ENCODE peak calls at places on chromosomes 5 and 9, in ten cellular contexts. P is retinal pigment epithelial cell; U is fibroblast of mammary gland; Z is sigmoid colon; H is effector memory CD4-positive, alpha-beta T cell; O is A673; I is cardiac muscle cell; S is fibroblast of pulmonary artery; A is non-pigmented ciliary epithelial cell; M is GM23248. B is an unnamed sample.

GRCh38 chr9:98887918-98888510 is 55.7 kb upstream of the COL15A1 start:
- DNase-seq in P (peak), U (peak), Z (no peak), H (no peak), O (peak), I (peak), S (peak), A (no peak), M (peak), B (no peak)

GRCh38 chr9:116901260-116901659 is 214.2 kb downstream of the TRIM32 start:
- DNase-seq in P (no peak), U (no peak), Z (no peak), H (no peak), O (no peak), I (no peak), S (no peak), A (peak), M (peak), B (no peak)

GRCh38 chr5:127001621-127002296 is 28.6 kb downstream of the MARCHF3 start:
- DNase-seq in P (peak), U (peak), Z (no peak), H (no peak), O (no peak), I (peak), S (peak), A (peak), M (peak), B (peak)

GRCh38 chr5:91340532-91340931 is 42.6 kb downstream of the ARRDC3 start:
- DNase-seq in P (no peak), U (no peak), Z (no peak), H (no peak), O (no peak), I (no peak), S (no peak), A (no peak), M (no peak), B (no peak)

GRCh38 chr5:169127431-169127830 is 173.5 kb downstream of the SLIT3 start:
- DNase-seq in P (no peak), U (no peak), Z (no peak), H (no peak), O (no peak), I (no peak), S (no peak), A (no peak), M (no peak), B (no peak)

GRCh38 chr5:147733075-147733474 is 49.5 kb downstream of the JAKMIP2 start:
- DNase-seq in P (no peak), U (no peak), Z (no peak), H (no peak), O (no peak), I (no peak), S (no peak), A (no peak), M (no peak), B (no peak)

GRCh38 chr9:71096431-71097108 is 24.9 kb downstream of the TRPM3 start:
- DNase-seq in P (no peak), U (no peak), Z (no peak), H (no peak), O (no peak), I (peak), S (no peak), A (no peak), M (no peak), B (no peak)

GRCh38 chr5:117813850-117814249 is 1174.5 kb downstream of the DTWD2 start:
- DNase-seq in P (no peak), U (no peak), Z (no peak), H (no peak), O (no peak), I (no peak), S (no peak), A (no peak), M (no peak), B (no peak)

GRCh38 chr9:116286287-116286686 is 132.7 kb downstream of the PAPPA start:
- DNase-seq in P (no peak), U (no peak), Z (no peak), H (no peak), O (peak), I (no peak), S (no peak), A (no peak), M (no peak), B (no peak)